ENCODE peak calls at places on chromosomes 4 and X, in nine cellular contexts. B, I, O, C, T, J, W, V and A are unnamed samples.
A peak's percentile ranks its signal among the peaks of the same experiment; 100 is the strongest.

GRCh38 chr4:118741456-118741855 is 56.3 kb downstream of the METTL14 start:
- DNase-seq in B (no peak), I (no peak), O (peak; percentile 42), C (no peak), T (no peak), J (no peak), W (no peak), V (no peak), A (peak; percentile 28)

GRCh38 chr4:54657194-54657555 is 582 bp upstream of the KIT start:
- DNase-seq in B (no peak), I (no peak), O (no peak), C (no peak), T (peak; percentile 8), J (no peak), W (no peak), V (no peak), A (no peak)

GRCh38 chr4:137065306-137065705 is 467.0 kb downstream of the PCDH18 start:
- DNase-seq in B (no peak), I (no peak), O (peak; percentile 49), C (peak; percentile 57), T (no peak), J (no peak), W (no peak), V (no peak), A (peak; percentile 30)

GRCh38 chrX:150044556-150044955 is 106.3 kb upstream of the EOLA2 start:
- DNase-seq in B (no peak), I (no peak), O (no peak), C (no peak), T (no peak), J (no peak), W (no peak), V (no peak), A (peak; percentile 29)

GRCh38 chr4:48222491-48222890 is 47.1 kb downstream of the TEC start:
- DNase-seq in B (no peak), I (no peak), O (no peak), C (no peak), T (no peak), J (no peak), W (no peak), V (no peak), A (no peak)

GRCh38 chr4:8168232-8168631 is 9.6 kb upstream of the ABLIM2 start:
- DNase-seq in B (no peak), I (no peak), O (no peak), C (no peak), T (no peak), J (no peak), W (no peak), V (no peak), A (no peak)

GRCh38 chr4:71026086-71026485 is 32.6 kb downstream of the DCK start:
- DNase-seq in B (no peak), I (no peak), O (peak; percentile 90), C (peak; percentile 77), T (peak; percentile 50), J (no peak), W (no peak), V (no peak), A (peak; percentile 78)

GRCh38 chr4:8818063-8818881 is 53.4 kb downstream of the HMX1 start:
- DNase-seq in B (no peak), I (no peak), O (no peak), C (no peak), T (no peak), J (no peak), W (peak; percentile 28), V (no peak), A (no peak)

GRCh38 chr4:88522702-88523324 is 763 bp downstream of the PYURF start:
- DNase-seq in B (no peak), I (peak; percentile 38), O (peak; percentile 33), C (peak; percentile 46), T (peak; percentile 41), J (no peak), W (peak; percentile 71), V (peak; percentile 51), A (peak; percentile 59)

GRCh38 chrX:42751573-42751972 is 26.4 kb downstream of the PPP1R2C start:
- DNase-seq in B (no peak), I (no peak), O (peak; percentile 15), C (no peak), T (no peak), J (no peak), W (no peak), V (no peak), A (peak; percentile 41)

GRCh38 chr4:102263024-102263787 is 82.1 kb downstream of the SLC39A8 start:
- DNase-seq in B (peak; percentile 13), I (no peak), O (peak; percentile 28), C (peak; percentile 61), T (peak; percentile 22), J (no peak), W (no peak), V (no peak), A (peak; percentile 71)

GRCh38 chrX:15151267-15152196 is 118.4 kb downstream of the ASB9 start:
- DNase-seq in B (no peak), I (no peak), O (no peak), C (no peak), T (no peak), J (peak; percentile 38), W (no peak), V (no peak), A (no peak)

DNA sequence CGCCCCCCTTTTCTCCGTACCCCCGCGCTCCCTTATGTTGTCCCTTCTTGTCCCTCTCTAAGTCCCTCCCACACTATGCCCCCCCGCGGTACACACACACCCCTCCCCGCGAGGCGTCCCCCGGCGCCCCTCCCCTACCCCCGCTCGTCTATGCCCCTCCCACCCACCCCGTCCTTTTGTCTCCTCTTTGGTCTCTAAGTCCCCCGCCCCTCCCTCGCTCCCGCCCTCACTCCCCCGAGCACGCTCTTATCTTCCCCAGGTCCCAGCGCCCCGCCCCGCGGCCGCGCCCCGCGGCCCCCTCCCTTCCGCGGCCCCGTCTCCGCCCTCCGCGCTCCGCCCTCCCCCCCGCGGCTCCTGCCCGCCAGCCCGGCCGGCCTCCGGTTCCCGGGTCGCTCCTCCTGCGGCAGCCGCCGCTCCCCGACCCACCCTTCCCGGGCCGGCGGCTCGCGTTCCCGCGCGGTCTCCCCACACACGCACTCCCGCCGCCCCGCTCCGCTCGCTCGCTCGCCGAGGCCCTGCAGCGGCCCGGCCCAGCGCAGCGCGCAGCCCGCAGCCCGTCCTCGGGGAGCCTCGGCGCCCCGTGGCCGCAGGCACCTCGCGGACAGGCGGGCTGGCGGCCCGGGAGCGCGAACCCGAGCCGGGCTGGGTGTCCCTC is 26.3 kb downstream of the UTP14A start:
- DNase-seq in B (peak; percentile 50), I (peak; percentile 95), O (peak; percentile 81), C (peak; percentile 91), T (peak; percentile 80), J (peak; percentile 38), W (peak; percentile 94), V (peak; percentile 89), A (peak; percentile 88)
- H3K4me3 ChIP-seq in B (peak overlapping the region; percentile 96), I (peak overlapping the region; percentile 59), O (peak overlapping the region; percentile 78), C (peak overlapping the region; percentile 60), T (peak overlapping the region; percentile 52), J (peak overlapping the region; percentile 67), W (peak overlapping the region; percentile 61), V (peak overlapping the region; percentile 57), A (peak overlapping the region; percentile 60)

GRCh38 chrX:65745427-65745826 is 78.0 kb downstream of the MSN start:
- DNase-seq in B (no peak), I (no peak), O (no peak), C (no peak), T (no peak), J (no peak), W (no peak), V (no peak), A (no peak)

GRCh38 chrX:65741823-65742222 is 74.4 kb downstream of the MSN start:
- DNase-seq in B (no peak), I (no peak), O (no peak), C (no peak), T (no peak), J (no peak), W (no peak), V (no peak), A (no peak)

GRCh38 chrX:65750674-65751469 is 83.4 kb downstream of the MSN start:
- DNase-seq in B (no peak), I (no peak), O (no peak), C (no peak), T (no peak), J (peak; percentile 65), W (no peak), V (peak; percentile 36), A (no peak)

GRCh38 chrX:65744965-65745364 is 77.5 kb downstream of the MSN start:
- DNase-seq in B (no peak), I (no peak), O (peak; percentile 41), C (no peak), T (no peak), J (no peak), W (no peak), V (no peak), A (peak; percentile 91)

DNA sequence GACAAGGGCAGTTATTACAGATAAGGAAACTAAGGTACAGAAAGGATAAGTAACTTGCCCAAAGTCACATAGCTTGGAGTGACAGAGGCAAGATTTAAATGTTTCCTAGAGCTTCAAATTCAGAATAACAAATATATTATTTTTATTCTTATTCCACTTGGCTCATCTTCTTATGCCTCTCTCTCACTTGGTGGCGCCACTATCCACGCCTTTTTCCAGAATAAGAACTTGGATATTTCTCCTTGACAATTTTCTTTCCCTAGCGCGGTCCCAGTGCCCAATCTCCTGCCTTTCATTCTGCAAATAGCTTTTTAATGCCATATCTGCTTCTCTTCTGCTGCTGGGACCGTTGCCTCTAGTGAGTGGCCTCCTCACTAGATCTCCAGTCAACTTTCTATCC is 78.5 kb downstream of the MSN start:
- DNase-seq in B (no peak), I (no peak), O (no peak), C (no peak), T (no peak), J (no peak), W (no peak), V (no peak), A (peak; percentile 19)
- TF ChIP-seq CTCF in B (peak; percentile 51), I (no peak), O (peak; percentile 12), C (peak; percentile 11), T (peak; percentile 16), J (peak; percentile 29), W (no peak), V (peak; percentile 39), A (no peak)

GRCh38 chr4:64857198-64857597 is 447.9 kb upstream of the TECRL start:
- DNase-seq in B (no peak), I (no peak), O (no peak), C (peak; percentile 3), T (no peak), J (no peak), W (no peak), V (no peak), A (no peak)

GRCh38 chr4:64857815-64858214 is 448.6 kb upstream of the TECRL start:
- DNase-seq in B (no peak), I (no peak), O (no peak), C (no peak), T (no peak), J (no peak), W (no peak), V (no peak), A (no peak)
- H3K4me3 ChIP-seq in B (no peak overlapping the region), I (no peak overlapping the region), O (no peak overlapping the region), C (no peak overlapping the region), T (no peak overlapping the region), J (no peak overlapping the region), W (no peak overlapping the region), V (no peak overlapping the region), A (no peak overlapping the region)

DNA sequence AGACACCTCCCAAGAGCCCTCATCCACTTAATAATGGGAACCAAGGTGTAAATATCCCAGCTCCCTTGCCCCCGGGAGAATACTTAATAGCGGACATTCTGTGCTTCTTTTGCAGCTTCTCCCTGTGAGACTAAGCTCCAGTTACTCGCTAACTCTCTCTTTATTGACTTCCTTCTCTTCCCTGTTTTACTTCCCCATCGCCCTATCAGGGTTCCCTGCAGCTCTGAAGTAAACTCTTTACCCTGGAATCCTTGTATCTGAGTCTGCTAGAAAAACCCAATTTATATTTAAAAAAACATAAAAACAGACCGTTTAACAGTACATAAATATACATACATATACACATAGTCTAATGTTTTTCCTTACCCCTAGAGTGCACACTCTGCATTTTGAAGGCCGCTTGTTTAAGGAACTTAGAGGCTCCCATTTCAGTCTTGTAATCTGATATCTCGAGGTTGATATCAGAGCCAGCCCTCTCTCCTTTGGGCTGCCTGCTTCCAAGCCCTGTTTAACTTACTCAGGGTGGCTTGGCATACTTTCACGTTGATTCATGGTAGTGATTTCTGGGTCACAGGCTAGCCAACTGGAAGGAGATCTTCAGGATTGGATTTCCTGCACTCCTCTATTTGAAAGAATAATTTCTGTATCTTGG is 177.4 kb upstream of the SCML1 start:
- DNase-seq in B (no peak), I (peak; percentile 47), O (peak; percentile 92), C (peak; percentile 87), T (peak; percentile 62), J (no peak), W (no peak), V (no peak), A (peak; percentile 65)
- TF ChIP-seq CTCF in B (no peak), I (no peak), O (peak; percentile 17), C (no peak), T (no peak), J (no peak), W (no peak), V (no peak), A (no peak)